ENCODE peak calls at places on chromosomes 2 and 18, in five cellular contexts. V is Caki2, O is cardiac fibroblast, P is NCI-H2171, E is HFFc6. M is an unnamed sample.

GRCh38 chr2:151729416-151729811 is 4.9 kb downstream of the NEB start:
- DNase-seq in O (no peak), E (no peak), P (no peak), V (no peak), M (no peak)

GRCh38 chr18:71784777-71785176 is 759.4 kb downstream of the CBLN2 start:
- DNase-seq in O (peak; percentile 35), V (no peak), E (no peak), P (no peak), M (no peak)

GRCh38 chr2:8636041-8636491 is 45.8 kb upstream of the ID2 start:
- DNase-seq in O (no peak), P (no peak), V (no peak), E (no peak), M (peak; percentile 50)

GRCh38 chr18:32548688-32549087 is 78.0 kb upstream of the GAREM1 start:
- DNase-seq in E (no peak), V (no peak), P (no peak), O (peak; percentile 10), M (peak; percentile 20)

GRCh38 chr2:198913394-198914152 is 544.2 kb downstream of the SATB2 start:
- DNase-seq in E (no peak), O (peak; percentile 28), V (no peak), P (no peak), M (no peak)

GRCh38 chr2:181396575-181397062 is 60.6 kb upstream of the ITGA4 start:
- DNase-seq in O (peak; percentile 18), V (no peak), P (peak; percentile 15), E (no peak), M (no peak)

GRCh38 chr2:95297088-95297487 is at the start of gene KCNIP3:
- DNase-seq in P (peak; percentile 54), O (no peak), V (no peak), E (no peak), M (peak; percentile 60)

GRCh38 chr2:96114546-96114902 is 1.8 kb downstream of the ADRA2B start:
- DNase-seq in P (no peak), O (no peak), E (no peak), V (no peak), M (no peak)

GRCh38 chr2:202426751-202427150 is 50.6 kb downstream of the BMPR2 start:
- DNase-seq in O (no peak), E (no peak), P (no peak), V (no peak), M (no peak)

GRCh38 chr2:123958011-123958410 is 67.1 kb upstream of the CNTNAP5 start:
- DNase-seq in O (peak; percentile 1), V (no peak), P (no peak), E (no peak), M (no peak)

GRCh38 chr2:206798009-206798408 is 32.6 kb downstream of the FASTKD2 start:
- DNase-seq in O (peak; percentile 18), V (no peak), E (no peak), P (no peak), M (no peak)

GRCh38 chr2:197033222-197033621 is 106.7 kb upstream of the PGAP1 start:
- DNase-seq in V (no peak), O (no peak), E (no peak), P (no peak), M (no peak)

GRCh38 chr2:108935231-108935863 is 53.7 kb downstream of the EDAR start:
- DNase-seq in E (no peak), P (peak; percentile 30), V (peak; percentile 14), O (no peak), M (peak; percentile 56)

GRCh38 chr18:29271496-29271895 is 1094.6 kb upstream of the CDH2 start:
- DNase-seq in P (no peak), V (no peak), E (peak; percentile 4), O (peak; percentile 65), M (no peak)

GRCh38 chr2:42969231-42970150 is 177.1 kb upstream of the HAAO start:
- DNase-seq in E (peak; percentile 92), V (no peak), P (no peak), O (peak; percentile 98), M (no peak)

GRCh38 chr2:100747551-100747950 is 72.4 kb upstream of the NPAS2 start:
- DNase-seq in O (peak; percentile 50), V (no peak), E (peak; percentile 30), P (no peak), M (no peak)

GRCh38 chr18:4658804-4659203 is 203.7 kb upstream of the DLGAP1 start:
- DNase-seq in O (no peak), P (no peak), V (no peak), E (no peak), M (no peak)

GRCh38 chr2:216905649-216906048 is 45.8 kb upstream of the TNP1 start:
- DNase-seq in O (no peak), E (no peak), P (no peak), V (no peak), M (no peak)

GRCh38 chr2:21083482-21083881 is 39.6 kb upstream of the APOB start:
- DNase-seq in E (no peak), V (no peak), O (no peak), P (no peak), M (no peak)

GRCh38 chr2:30445266-30445821 is 1.7 kb upstream of the LCLAT1 start:
- DNase-seq in V (no peak), P (no peak), E (no peak), O (no peak), M (no peak)

GRCh38 chr18:79599503-79599931 is 80.1 kb upstream of the CTDP1 start:
- DNase-seq in E (peak; percentile 23), O (peak; percentile 61), P (no peak), V (no peak), M (no peak)

GRCh38 chr18:3029215-3029972 is 16.4 kb upstream of the LPIN2 start:
- DNase-seq in V (no peak), P (no peak), O (no peak), E (no peak), M (no peak)

GRCh38 chr2:58521803-58522602 is 280.9 kb upstream of the FANCL start:
- DNase-seq in E (no peak), V (no peak), O (no peak), P (peak; percentile 35), M (peak; percentile 51)

GRCh38 chr2:198374375-198375072 is 570.1 kb downstream of the PLCL1 start:
- DNase-seq in E (peak; percentile 61), O (peak; percentile 76), V (peak; percentile 7), P (no peak), M (peak; percentile 40)

GRCh38 chr2:101328474-101329007 is 20.0 kb upstream of the RNF149 start:
- DNase-seq in E (peak; percentile 36), P (peak; percentile 46), V (no peak), O (peak; percentile 71), M (no peak)